ENCODE peak calls at places on chromosome 9, in four cellular contexts. One of them, this sample, is unnamed.

GRCh38 chr9:93292664-93293328 is 108.9 kb downstream of the WNK2 start:
- DNase-seq in iPS-NIHi11: peak
- DNase-seq in islet precursor cell: peak
- DNase-seq in fibroblast of lung: no peak
- DNase-seq in this sample: no peak

GRCh38 chr9:18260527-18260926 is 213.4 kb upstream of the ADAMTSL1 start:
- DNase-seq in iPS-NIHi11: no peak
- DNase-seq in islet precursor cell: peak
- DNase-seq in fibroblast of lung: peak
- DNase-seq in this sample: no peak

GRCh38 chr9:38011991-38012390 is 57.0 kb downstream of the SHB start:
- DNase-seq in iPS-NIHi11: no peak
- DNase-seq in islet precursor cell: no peak
- DNase-seq in fibroblast of lung: no peak
- DNase-seq in this sample: no peak

GRCh38 chr9:136119259-136120118 is 814 bp upstream of the TMEM250 start:
- DNase-seq in iPS-NIHi11: no peak
- DNase-seq in islet precursor cell: peak
- DNase-seq in fibroblast of lung: no peak
- DNase-seq in this sample: no peak

GRCh38 chr9:32404402-32404801 is 20.0 kb downstream of the ACO1 start:
- DNase-seq in iPS-NIHi11: no peak
- DNase-seq in islet precursor cell: no peak
- DNase-seq in fibroblast of lung: no peak
- DNase-seq in this sample: no peak

GRCh38 chr9:133103987-133104505 is 17.0 kb downstream of the RALGDS start:
- DNase-seq in iPS-NIHi11: no peak
- DNase-seq in islet precursor cell: no peak
- DNase-seq in fibroblast of lung: no peak
- DNase-seq in this sample: no peak

GRCh38 chr9:104927912-104928740 is at the start of gene ABCA1:
- DNase-seq in iPS-NIHi11: peak
- DNase-seq in islet precursor cell: peak
- DNase-seq in fibroblast of lung: peak
- DNase-seq in this sample: peak

GRCh38 chr9:130462685-130463084 is 17.9 kb downstream of the ASS1 start:
- DNase-seq in iPS-NIHi11: no peak
- DNase-seq in islet precursor cell: no peak
- DNase-seq in fibroblast of lung: no peak
- DNase-seq in this sample: no peak

GRCh38 chr9:135920973-135921585 is 13.7 kb upstream of the CAMSAP1 start:
- DNase-seq in iPS-NIHi11: peak
- DNase-seq in islet precursor cell: no peak
- DNase-seq in fibroblast of lung: no peak
- DNase-seq in this sample: no peak

GRCh38 chr9:104743377-104743985 is 4.0 kb upstream of the NIPSNAP3A start:
- DNase-seq in iPS-NIHi11: peak
- DNase-seq in islet precursor cell: no peak
- DNase-seq in fibroblast of lung: peak
- DNase-seq in this sample: peak

GRCh38 chr9:104808030-104808614 is 44.2 kb downstream of the NIPSNAP3B start:
- DNase-seq in iPS-NIHi11: peak
- DNase-seq in islet precursor cell: peak
- DNase-seq in fibroblast of lung: peak
- DNase-seq in this sample: peak

GRCh38 chr9:96327694-96328352 is 25.8 kb upstream of the HSD17B3 start:
- DNase-seq in iPS-NIHi11: peak
- DNase-seq in islet precursor cell: peak
- DNase-seq in fibroblast of lung: peak
- DNase-seq in this sample: peak

GRCh38 chr9:93967020-93967803 is 12.1 kb upstream of the BARX1 start:
- DNase-seq in iPS-NIHi11: no peak
- DNase-seq in islet precursor cell: peak
- DNase-seq in fibroblast of lung: no peak
- DNase-seq in this sample: no peak

GRCh38 chr9:113910036-113910639 is 34.0 kb downstream of the ZNF618 start:
- DNase-seq in iPS-NIHi11: no peak
- DNase-seq in islet precursor cell: no peak
- DNase-seq in fibroblast of lung: no peak
- DNase-seq in this sample: no peak

GRCh38 chr9:93231121-93231694 is 47.3 kb downstream of the WNK2 start:
- DNase-seq in iPS-NIHi11: no peak
- DNase-seq in islet precursor cell: no peak
- DNase-seq in fibroblast of lung: no peak
- DNase-seq in this sample: peak

GRCh38 chr9:78365979-78366697 is 69.2 kb downstream of the PSAT1 start:
- DNase-seq in iPS-NIHi11: no peak
- DNase-seq in islet precursor cell: no peak
- DNase-seq in fibroblast of lung: peak
- DNase-seq in this sample: no peak

GRCh38 chr9:120921751-120922181 is 4.8 kb downstream of the TRAF1 start:
- DNase-seq in iPS-NIHi11: no peak
- DNase-seq in islet precursor cell: no peak
- DNase-seq in fibroblast of lung: no peak
- DNase-seq in this sample: no peak

GRCh38 chr9:108386859-108387384 is 468.9 kb downstream of the ACTL7B start:
- DNase-seq in iPS-NIHi11: no peak
- DNase-seq in islet precursor cell: no peak
- DNase-seq in fibroblast of lung: peak
- DNase-seq in this sample: no peak

GRCh38 chr9:128033609-128034008 is 33.5 kb downstream of the NAIF1 start:
- DNase-seq in iPS-NIHi11: no peak
- DNase-seq in islet precursor cell: no peak
- DNase-seq in fibroblast of lung: no peak
- DNase-seq in this sample: no peak

GRCh38 chr9:2623046-2623865 is 1.7 kb downstream of the VLDLR start:
- DNase-seq in iPS-NIHi11: peak
- DNase-seq in islet precursor cell: peak
- DNase-seq in fibroblast of lung: peak
- DNase-seq in this sample: peak

GRCh38 chr9:130341839-130342713 is 76.5 kb downstream of the HMCN2 start:
- DNase-seq in iPS-NIHi11: no peak
- DNase-seq in islet precursor cell: no peak
- DNase-seq in fibroblast of lung: no peak
- DNase-seq in this sample: no peak

GRCh38 chr9:129278391-129279237 is 100.6 kb upstream of the IER5L start:
- DNase-seq in iPS-NIHi11: peak
- DNase-seq in islet precursor cell: peak
- DNase-seq in fibroblast of lung: no peak
- DNase-seq in this sample: no peak

GRCh38 chr9:3191715-3192114 is 334.1 kb downstream of the RFX3 start:
- DNase-seq in iPS-NIHi11: no peak
- DNase-seq in islet precursor cell: no peak
- DNase-seq in fibroblast of lung: no peak
- DNase-seq in this sample: no peak

GRCh38 chr9:35646583-35647265 is 4.0 kb downstream of the SIT1 start:
- DNase-seq in iPS-NIHi11: peak
- DNase-seq in islet precursor cell: peak
- DNase-seq in fibroblast of lung: peak
- DNase-seq in this sample: peak

GRCh38 chr9:77752566-77752965 is 104.4 kb upstream of the GNA14 start:
- DNase-seq in iPS-NIHi11: no peak
- DNase-seq in islet precursor cell: no peak
- DNase-seq in fibroblast of lung: peak
- DNase-seq in this sample: no peak

GRCh38 chr9:110161940-110162339 is 46.0 kb downstream of the C9orf152 start:
- DNase-seq in iPS-NIHi11: no peak
- DNase-seq in islet precursor cell: no peak
- DNase-seq in fibroblast of lung: no peak
- DNase-seq in this sample: no peak

GRCh38 chr9:2727966-2728613 is 10.8 kb downstream of the KCNV2 start:
- DNase-seq in iPS-NIHi11: no peak
- DNase-seq in islet precursor cell: peak
- DNase-seq in fibroblast of lung: peak
- DNase-seq in this sample: peak

GRCh38 chr9:95509851-95510529 is 6.8 kb downstream of the PTCH1 start:
- DNase-seq in iPS-NIHi11: no peak
- DNase-seq in islet precursor cell: no peak
- DNase-seq in fibroblast of lung: no peak
- DNase-seq in this sample: no peak

GRCh38 chr9:13145340-13145739 is 134.2 kb downstream of the MPDZ start:
- DNase-seq in iPS-NIHi11: no peak
- DNase-seq in islet precursor cell: no peak
- DNase-seq in fibroblast of lung: no peak
- DNase-seq in this sample: no peak